ENCODE peak calls at places on chromosomes 2 and 18, in five cellular contexts. One of them, this sample, is unnamed.

GRCh38 chr2:114127372-114127771 is 237.5 kb downstream of the ACTR3 start:
- DNase-seq in anterior cingulate cortex: no peak
- DNase-seq in glutamatergic neuron: no peak
- DNase-seq in HS-5: no peak
- DNase-seq in AML-193: no peak
- DNase-seq in this sample: no peak

GRCh38 chr18:61882296-61883004 is 10.4 kb downstream of the RNF152 start:
- DNase-seq in anterior cingulate cortex: no peak
- DNase-seq in glutamatergic neuron: no peak
- DNase-seq in HS-5: no peak
- DNase-seq in AML-193: no peak
- DNase-seq in this sample: no peak

GRCh38 chr2:191539068-191539467 is 138.9 kb upstream of the NABP1 start:
- DNase-seq in anterior cingulate cortex: no peak
- DNase-seq in glutamatergic neuron: peak; percentile 68
- DNase-seq in HS-5: peak; percentile 24
- DNase-seq in AML-193: peak; percentile 51
- DNase-seq in this sample: no peak

GRCh38 chr2:85326406-85326945 is 1.3 kb downstream of the TGOLN2 start:
- DNase-seq in anterior cingulate cortex: no peak
- DNase-seq in glutamatergic neuron: no peak
- DNase-seq in HS-5: no peak
- DNase-seq in AML-193: peak; percentile 66
- DNase-seq in this sample: no peak

GRCh38 chr2:20190170-20190569 is 34.8 kb downstream of the SDC1 start:
- DNase-seq in anterior cingulate cortex: no peak
- DNase-seq in glutamatergic neuron: no peak
- DNase-seq in HS-5: no peak
- DNase-seq in AML-193: no peak
- DNase-seq in this sample: no peak

GRCh38 chr2:48423376-48423775 is 106.6 kb upstream of the STON1 start:
- DNase-seq in anterior cingulate cortex: no peak
- DNase-seq in glutamatergic neuron: no peak
- DNase-seq in HS-5: peak; percentile 78
- DNase-seq in AML-193: no peak
- DNase-seq in this sample: no peak

GRCh38 chr2:16012626-16013501 is 72.5 kb downstream of the MYCN start:
- DNase-seq in anterior cingulate cortex: no peak
- DNase-seq in glutamatergic neuron: peak; percentile 69
- DNase-seq in HS-5: no peak
- DNase-seq in AML-193: no peak
- DNase-seq in this sample: peak; percentile 86

GRCh38 chr2:224104668-224105386 is 65.7 kb upstream of the SERPINE2 start:
- DNase-seq in anterior cingulate cortex: no peak
- DNase-seq in glutamatergic neuron: no peak
- DNase-seq in HS-5: no peak
- DNase-seq in AML-193: no peak
- DNase-seq in this sample: no peak

GRCh38 chr2:179917272-179917671 is 55.9 kb upstream of the ZNF385B start:
- DNase-seq in anterior cingulate cortex: no peak
- DNase-seq in glutamatergic neuron: no peak
- DNase-seq in HS-5: no peak
- DNase-seq in AML-193: no peak
- DNase-seq in this sample: no peak

GRCh38 chr18:36303203-36303844 is 5.8 kb downstream of the FHOD3 start:
- DNase-seq in anterior cingulate cortex: no peak
- DNase-seq in glutamatergic neuron: no peak
- DNase-seq in HS-5: no peak
- DNase-seq in AML-193: no peak
- DNase-seq in this sample: no peak

GRCh38 chr18:55657572-55658331 is 69.8 kb upstream of the TCF4 start:
- DNase-seq in anterior cingulate cortex: no peak
- DNase-seq in glutamatergic neuron: no peak
- DNase-seq in HS-5: no peak
- DNase-seq in AML-193: no peak
- DNase-seq in this sample: no peak

GRCh38 chr2:57877811-57878572 is 168.6 kb upstream of the VRK2 start:
- DNase-seq in anterior cingulate cortex: no peak
- DNase-seq in glutamatergic neuron: peak; percentile 17
- DNase-seq in HS-5: no peak
- DNase-seq in AML-193: no peak
- DNase-seq in this sample: peak; percentile 75

GRCh38 chr2:10124538-10125045 is 2.1 kb downstream of the RRM2 start:
- DNase-seq in anterior cingulate cortex: no peak
- DNase-seq in glutamatergic neuron: no peak
- DNase-seq in HS-5: no peak
- DNase-seq in AML-193: peak; percentile 76
- DNase-seq in this sample: peak; percentile 52

GRCh38 chr18:6015364-6015763 is 120.0 kb upstream of the TMEM200C start:
- DNase-seq in anterior cingulate cortex: no peak
- DNase-seq in glutamatergic neuron: no peak
- DNase-seq in HS-5: no peak
- DNase-seq in AML-193: no peak
- DNase-seq in this sample: no peak

GRCh38 chr2:120391905-120392665 is 46.1 kb downstream of the INHBB start:
- DNase-seq in anterior cingulate cortex: no peak
- DNase-seq in glutamatergic neuron: no peak
- DNase-seq in HS-5: no peak
- DNase-seq in AML-193: no peak
- DNase-seq in this sample: no peak

GRCh38 chr18:6837904-6838303 is 108.4 kb downstream of the ARHGAP28 start:
- DNase-seq in anterior cingulate cortex: no peak
- DNase-seq in glutamatergic neuron: no peak
- DNase-seq in HS-5: no peak
- DNase-seq in AML-193: no peak
- DNase-seq in this sample: no peak

GRCh38 chr18:74745658-74746403 is 148.2 kb downstream of the ZNF407 start:
- DNase-seq in anterior cingulate cortex: no peak
- DNase-seq in glutamatergic neuron: no peak
- DNase-seq in HS-5: no peak
- DNase-seq in AML-193: no peak
- DNase-seq in this sample: no peak

GRCh38 chr2:132416080-132416911 is at the start of gene GPR39:
- DNase-seq in anterior cingulate cortex: no peak
- DNase-seq in glutamatergic neuron: peak; percentile 63
- DNase-seq in HS-5: peak; percentile 92
- DNase-seq in AML-193: no peak
- DNase-seq in this sample: peak; percentile 89

GRCh38 chr2:42874838-42875801 is 82.7 kb upstream of the HAAO start:
- DNase-seq in anterior cingulate cortex: no peak
- DNase-seq in glutamatergic neuron: no peak
- DNase-seq in HS-5: no peak
- DNase-seq in AML-193: no peak
- DNase-seq in this sample: no peak

GRCh38 chr2:29066271-29066860 is 8.0 kb downstream of the PCARE start:
- DNase-seq in anterior cingulate cortex: no peak
- DNase-seq in glutamatergic neuron: no peak
- DNase-seq in HS-5: no peak
- DNase-seq in AML-193: peak; percentile 15
- DNase-seq in this sample: no peak

GRCh38 chr2:187499941-187500532 is 52.0 kb upstream of the CALCRL start:
- DNase-seq in anterior cingulate cortex: no peak
- DNase-seq in glutamatergic neuron: peak; percentile 57
- DNase-seq in HS-5: peak; percentile 48
- DNase-seq in AML-193: peak; percentile 53
- DNase-seq in this sample: peak; percentile 17

GRCh38 chr2:197360744-197361156 is 50.2 kb upstream of the ANKRD44 start:
- DNase-seq in anterior cingulate cortex: no peak
- DNase-seq in glutamatergic neuron: no peak
- DNase-seq in HS-5: peak; percentile 75
- DNase-seq in AML-193: no peak
- DNase-seq in this sample: no peak

GRCh38 chr2:226483143-226483542 is 316.5 kb downstream of the IRS1 start:
- DNase-seq in anterior cingulate cortex: no peak
- DNase-seq in glutamatergic neuron: no peak
- DNase-seq in HS-5: no peak
- DNase-seq in AML-193: no peak
- DNase-seq in this sample: no peak

GRCh38 chr2:175579646-175580045 is 398.1 kb upstream of the ATP5MC3 start:
- DNase-seq in anterior cingulate cortex: no peak
- DNase-seq in glutamatergic neuron: no peak
- DNase-seq in HS-5: no peak
- DNase-seq in AML-193: peak; percentile 82
- DNase-seq in this sample: no peak

GRCh38 chr18:56676639-56677038 is 25.5 kb downstream of the WDR7 start:
- DNase-seq in anterior cingulate cortex: no peak
- DNase-seq in glutamatergic neuron: no peak
- DNase-seq in HS-5: no peak
- DNase-seq in AML-193: no peak
- DNase-seq in this sample: no peak

GRCh38 chr2:64989982-64990614 is 899 bp downstream of the SLC1A4 start:
- DNase-seq in anterior cingulate cortex: no peak
- DNase-seq in glutamatergic neuron: peak; percentile 31
- DNase-seq in HS-5: no peak
- DNase-seq in AML-193: no peak
- DNase-seq in this sample: peak; percentile 56

GRCh38 chr2:148071351-148071750 is 50.5 kb downstream of the MBD5 start:
- DNase-seq in anterior cingulate cortex: no peak
- DNase-seq in glutamatergic neuron: no peak
- DNase-seq in HS-5: no peak
- DNase-seq in AML-193: no peak
- DNase-seq in this sample: no peak

GRCh38 chr2:188142088-188142487 is 149.6 kb upstream of the GULP1 start:
- DNase-seq in anterior cingulate cortex: no peak
- DNase-seq in glutamatergic neuron: no peak
- DNase-seq in HS-5: no peak
- DNase-seq in AML-193: no peak
- DNase-seq in this sample: no peak

GRCh38 chr2:864501-865106 is 86.0 kb upstream of the SNTG2 start:
- DNase-seq in anterior cingulate cortex: no peak
- DNase-seq in glutamatergic neuron: no peak
- DNase-seq in HS-5: no peak
- DNase-seq in AML-193: no peak
- DNase-seq in this sample: no peak

GRCh38 chr18:48658721-48659120 is 119.9 kb downstream of the CTIF start:
- DNase-seq in anterior cingulate cortex: no peak
- DNase-seq in glutamatergic neuron: no peak
- DNase-seq in HS-5: no peak
- DNase-seq in AML-193: no peak
- DNase-seq in this sample: no peak

GRCh38 chr18:22977847-22978701 is 44.9 kb downstream of the RBBP8 start:
- DNase-seq in anterior cingulate cortex: no peak
- DNase-seq in glutamatergic neuron: no peak
- DNase-seq in HS-5: peak; percentile 76
- DNase-seq in AML-193: no peak
- DNase-seq in this sample: peak; percentile 6

GRCh38 chr2:201432038-201432437 is 19.2 kb downstream of the TRAK2 start:
- DNase-seq in anterior cingulate cortex: no peak
- DNase-seq in glutamatergic neuron: no peak
- DNase-seq in HS-5: peak; percentile 51
- DNase-seq in AML-193: no peak
- DNase-seq in this sample: no peak

GRCh38 chr2:86747708-86748627 is 27.9 kb downstream of the RMND5A start:
- DNase-seq in anterior cingulate cortex: peak; percentile 43
- DNase-seq in glutamatergic neuron: peak; percentile 17
- DNase-seq in HS-5: peak; percentile 16
- DNase-seq in AML-193: peak; percentile 47
- DNase-seq in this sample: no peak

GRCh38 chr18:73199151-73199550 is 331.4 kb upstream of the NETO1 start:
- DNase-seq in anterior cingulate cortex: no peak
- DNase-seq in glutamatergic neuron: no peak
- DNase-seq in HS-5: peak; percentile 4
- DNase-seq in AML-193: no peak
- DNase-seq in this sample: no peak

This sample was measured in retina.